ENCODE peak calls at places on chromosomes 4 and X, in nine cellular contexts. Q is GM23338, E is stomach, U is transverse colon, Z is sigmoid colon, B is endothelial cell of umbilical vein, I is H1, K is spleen, F is GM12891. T is an unnamed sample.

GRCh38 chr4:182143822-182144620 is 99.2 kb upstream of the TENM3 start:
- DNase-seq in Q (peak), E (no peak), U (peak), Z (no peak), B (no peak), I (no peak), K (no peak), F (no peak), T (no peak)

GRCh38 chr4:89299153-89299789 is 8.3 kb downstream of the GPRIN3 start:
- DNase-seq in Q (no peak), E (no peak), U (no peak), Z (no peak), B (no peak), I (no peak), K (no peak), F (no peak), T (no peak)

GRCh38 chr4:156291317-156291716 is 337.7 kb upstream of the CTSO start:
- DNase-seq in Q (no peak), E (no peak), U (no peak), Z (no peak), B (no peak), I (no peak), K (no peak), F (no peak), T (no peak)

GRCh38 chr4:37381040-37381668 is 136.6 kb downstream of the NWD2 start:
- DNase-seq in Q (peak), E (no peak), U (no peak), Z (no peak), B (no peak), I (no peak), K (no peak), F (no peak), T (no peak)

GRCh38 chrX:110803506-110803905 is 7.9 kb upstream of the CHRDL1 start:
- DNase-seq in Q (no peak), E (no peak), U (no peak), Z (no peak), B (no peak), I (no peak), K (no peak), F (no peak), T (no peak)

GRCh38 chr4:75698162-75698962 is 25.2 kb upstream of the G3BP2 start:
- DNase-seq in Q (peak), E (no peak), U (no peak), Z (no peak), B (no peak), I (no peak), K (no peak), F (no peak), T (no peak)

GRCh38 chrX:7941390-7942042 is 14.3 kb upstream of the PNPLA4 start:
- DNase-seq in Q (peak), E (no peak), U (peak), Z (no peak), B (peak), I (no peak), K (no peak), F (no peak), T (no peak)

GRCh38 chrX:288561-288991 is 7.4 kb downstream of the PLCXD1 start:
- DNase-seq in Q (no peak), E (no peak), U (no peak), Z (peak), B (no peak), I (no peak), K (peak), F (no peak), T (no peak)

GRCh38 chr4:86414686-86415085 is 54.8 kb upstream of the MAPK10 start:
- DNase-seq in Q (no peak), E (no peak), U (no peak), Z (no peak), B (no peak), I (no peak), K (no peak), F (no peak), T (no peak)

GRCh38 chr4:37928896-37929537 is 31.2 kb upstream of the PTTG2 start:
- DNase-seq in Q (no peak), E (no peak), U (no peak), Z (no peak), B (no peak), I (no peak), K (no peak), F (no peak), T (no peak)

GRCh38 chrX:1423215-1423614 is 29.5 kb downstream of the ASMTL start:
- DNase-seq in Q (no peak), E (no peak), U (no peak), Z (peak), B (no peak), I (no peak), K (peak), F (no peak), T (no peak)

GRCh38 chr4:136562842-136563241 is 969.5 kb downstream of the PCDH18 start:
- DNase-seq in Q (peak), E (no peak), U (no peak), Z (no peak), B (no peak), I (no peak), K (no peak), F (no peak), T (no peak)

GRCh38 chrX:38044682-38045081 is 38.3 kb downstream of the SYTL5 start:
- DNase-seq in Q (no peak), E (no peak), U (no peak), Z (no peak), B (no peak), I (no peak), K (no peak), F (no peak), T (no peak)

GRCh38 chrX:2511326-2511725 is 10.6 kb upstream of the DHRSX start:
- DNase-seq in Q (no peak), E (no peak), U (no peak), Z (no peak), B (no peak), I (no peak), K (no peak), F (no peak), T (no peak)

GRCh38 chr4:87697272-87697671 is 47.2 kb downstream of the DMP1 start:
- DNase-seq in Q (peak), E (no peak), U (no peak), Z (no peak), B (no peak), I (no peak), K (no peak), F (no peak), T (no peak)

GRCh38 chr4:176313596-176314341 is 6.0 kb upstream of the SPCS3 start:
- DNase-seq in Q (no peak), E (no peak), U (no peak), Z (no peak), B (no peak), I (no peak), K (no peak), F (no peak), T (no peak)

GRCh38 chr4:38344929-38345328 is 319.1 kb upstream of the KLF3 start:
- DNase-seq in Q (no peak), E (no peak), U (no peak), Z (no peak), B (no peak), I (no peak), K (no peak), F (no peak), T (no peak)

GRCh38 chr4:83150563-83151330 is 36.2 kb upstream of the PLAC8 start:
- DNase-seq in Q (no peak), E (peak), U (no peak), Z (no peak), B (peak), I (no peak), K (no peak), F (no peak), T (no peak)

GRCh38 chr4:15677507-15677988 is 4.1 kb upstream of the FAM200B start:
- DNase-seq in Q (peak), E (peak), U (peak), Z (no peak), B (peak), I (no peak), K (no peak), F (no peak), T (no peak)

GRCh38 chrX:153445856-153446635 is at the start of gene TREX2:
- DNase-seq in Q (no peak), E (no peak), U (no peak), Z (peak), B (no peak), I (no peak), K (peak), F (no peak), T (no peak)

GRCh38 chrX:153447581-153447960 is 1.7 kb upstream of the TREX2 start:
- DNase-seq in Q (no peak), E (no peak), U (no peak), Z (no peak), B (no peak), I (no peak), K (no peak), F (no peak), T (no peak)

GRCh38 chrX:153445106-153445855 is 575 bp downstream of the TREX2 start:
- DNase-seq in Q (no peak), E (no peak), U (no peak), Z (peak), B (no peak), I (no peak), K (no peak), F (no peak), T (no peak)

GRCh38 chrX:153446950-153447580 is 1.2 kb upstream of the TREX2 start:
- DNase-seq in Q (no peak), E (no peak), U (no peak), Z (peak), B (no peak), I (no peak), K (peak), F (no peak), T (no peak)

GRCh38 chrX:153446636-153446936 is 730 bp upstream of the TREX2 start:
- DNase-seq in Q (no peak), E (no peak), U (no peak), Z (peak), B (no peak), I (no peak), K (no peak), F (no peak), T (no peak)
- TF ChIP-seq POLR2AphosphoS5 in Q (no peak), E (no peak), U (no peak), Z (no peak), B (no peak), I (no peak), K (no peak), F (no peak), T (no peak)

GRCh38 chr4:140702096-140702757 is 54.0 kb downstream of the TBC1D9 start:
- DNase-seq in Q (no peak), E (no peak), U (no peak), Z (no peak), B (no peak), I (no peak), K (no peak), F (no peak), T (no peak)
- TF ChIP-seq POLR2AphosphoS5 in Q (no peak), E (no peak), U (no peak), Z (no peak), B (no peak), I (no peak), K (no peak), F (no peak), T (no peak)

GRCh38 chr4:174604198-174604597 is 81.9 kb upstream of the HPGD start:
- DNase-seq in Q (no peak), E (no peak), U (no peak), Z (no peak), B (no peak), I (no peak), K (no peak), F (no peak), T (no peak)
- TF ChIP-seq POLR2AphosphoS5 in Q (no peak), E (peak), U (no peak), Z (no peak), B (no peak), I (no peak), K (no peak), F (no peak), T (no peak)

GRCh38 chrX:24987731-24988130 is 28.0 kb downstream of the ARX start:
- DNase-seq in Q (no peak), E (no peak), U (no peak), Z (no peak), B (no peak), I (no peak), K (no peak), F (no peak), T (no peak)

GRCh38 chrX:24982306-24982965 is 33.3 kb downstream of the ARX start:
- DNase-seq in Q (no peak), E (no peak), U (no peak), Z (no peak), B (no peak), I (no peak), K (no peak), F (no peak), T (no peak)

GRCh38 chrX:24983931-24984330 is 31.8 kb downstream of the ARX start:
- DNase-seq in Q (no peak), E (no peak), U (no peak), Z (no peak), B (no peak), I (no peak), K (no peak), F (no peak), T (no peak)

GRCh38 chrX:24988314-24988713 is 27.5 kb downstream of the ARX start:
- DNase-seq in Q (no peak), E (no peak), U (no peak), Z (no peak), B (no peak), I (no peak), K (no peak), F (no peak), T (no peak)

DNA sequence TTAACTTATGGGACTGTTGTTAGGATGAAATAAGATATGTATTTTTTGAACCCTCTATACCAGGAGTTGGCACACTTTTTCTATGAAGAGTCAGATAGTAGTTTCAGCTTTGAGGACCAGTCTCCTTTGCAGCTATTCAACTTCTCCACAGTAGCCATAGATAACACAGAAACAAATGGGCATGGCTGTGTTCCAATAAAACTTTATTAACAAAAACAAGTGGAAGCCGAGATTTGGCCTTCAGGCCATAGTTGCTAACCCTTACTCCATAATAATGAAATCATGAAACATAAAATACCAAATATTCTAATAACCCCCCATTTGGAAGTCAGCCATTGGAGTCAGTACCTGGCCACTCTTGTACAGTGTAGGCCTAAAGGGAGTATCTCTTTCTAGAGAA is 30.6 kb downstream of the ARX start:
- DNase-seq in Q (no peak), E (no peak), U (no peak), Z (no peak), B (no peak), I (no peak), K (no peak), F (no peak), T (no peak)
- TF ChIP-seq POLR2AphosphoS5 in Q (no peak), E (no peak), U (no peak), Z (no peak), B (no peak), I (no peak), K (no peak), F (no peak), T (no peak)

DNA sequence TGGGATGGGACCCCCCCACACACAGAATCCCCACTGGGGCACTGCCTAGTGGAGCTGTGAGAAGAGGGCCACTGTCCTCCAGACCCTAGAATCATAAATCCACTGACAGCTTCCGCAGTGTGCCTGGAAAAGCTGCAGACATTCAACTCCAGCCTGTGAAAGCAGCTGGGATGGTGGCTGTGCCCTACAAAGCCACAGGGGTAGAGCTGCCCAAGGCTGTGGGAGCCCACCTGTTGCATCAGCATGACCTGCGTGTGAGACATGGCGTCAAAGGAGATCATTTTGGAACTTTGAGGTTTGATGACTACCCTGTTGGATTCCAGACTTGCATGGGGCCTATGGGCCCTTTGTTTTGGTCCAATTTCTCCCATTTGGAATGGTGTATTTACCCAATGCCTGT is 22.3 kb downstream of the AIMP1 start:
- DNase-seq in Q (no peak), E (no peak), U (no peak), Z (no peak), B (no peak), I (no peak), K (no peak), F (no peak), T (no peak)
- TF ChIP-seq POLR2AphosphoS5 in Q (no peak), E (no peak), U (no peak), Z (no peak), B (no peak), I (no peak), K (no peak), F (no peak), T (no peak)

GRCh38 chrX:19772306-19772705 is 115.1 kb downstream of the SH3KBP1 start:
- DNase-seq in Q (peak), E (no peak), U (no peak), Z (no peak), B (peak), I (no peak), K (no peak), F (no peak), T (no peak)

GRCh38 chrX:19774905-19775304 is 112.5 kb downstream of the SH3KBP1 start:
- DNase-seq in Q (no peak), E (no peak), U (no peak), Z (no peak), B (no peak), I (no peak), K (no peak), F (no peak), T (no peak)

GRCh38 chrX:19775830-19776498 is 111.4 kb downstream of the SH3KBP1 start:
- DNase-seq in Q (no peak), E (no peak), U (no peak), Z (no peak), B (no peak), I (no peak), K (no peak), F (no peak), T (no peak)

GRCh38 chrX:19772759-19773623 is 114.4 kb downstream of the SH3KBP1 start:
- DNase-seq in Q (no peak), E (no peak), U (no peak), Z (no peak), B (peak), I (no peak), K (no peak), F (no peak), T (no peak)

DNA sequence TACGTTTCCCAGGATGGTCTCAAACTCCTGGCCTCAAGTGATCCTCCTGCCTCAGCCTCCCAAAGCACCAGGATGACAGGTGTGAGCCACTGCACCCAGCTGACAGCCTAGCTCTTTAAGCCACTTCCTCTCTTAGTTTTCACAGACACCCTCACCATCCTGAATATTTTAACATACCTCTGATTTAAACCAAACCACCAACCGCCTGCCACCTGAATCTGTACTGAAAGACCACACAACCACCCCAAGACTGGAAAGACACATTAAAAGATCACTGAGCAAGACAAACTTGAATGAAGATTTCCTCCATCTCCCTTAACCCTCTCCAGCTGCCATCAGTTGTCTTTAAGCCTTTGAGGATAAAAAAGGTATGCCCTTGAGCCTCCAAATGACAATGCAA is 110.6 kb downstream of the SH3KBP1 start:
- DNase-seq in Q (no peak), E (no peak), U (no peak), Z (no peak), B (no peak), I (no peak), K (no peak), F (no peak), T (no peak)
- TF ChIP-seq POLR2AphosphoS5 in Q (no peak), E (no peak), U (no peak), Z (no peak), B (no peak), I (no peak), K (no peak), F (no peak), T (no peak)

GRCh38 chrX:107721966-107722707 is 53.5 kb downstream of the TSC22D3 start:
- DNase-seq in Q (no peak), E (no peak), U (no peak), Z (no peak), B (no peak), I (no peak), K (peak), F (no peak), T (no peak)
- TF ChIP-seq POLR2AphosphoS5 in Q (no peak), E (no peak), U (no peak), Z (no peak), B (no peak), I (no peak), K (no peak), F (no peak), T (no peak)

GRCh38 chr4:73438048-73438447 is 2.0 kb downstream of the AFP start:
- DNase-seq in Q (no peak), E (no peak), U (no peak), Z (no peak), B (no peak), I (no peak), K (no peak), F (no peak), T (no peak)

GRCh38 chr4:73437558-73437956 is 1.5 kb downstream of the AFP start:
- DNase-seq in Q (no peak), E (no peak), U (no peak), Z (no peak), B (no peak), I (no peak), K (no peak), F (no peak), T (no peak)

GRCh38 chr4:73438582-73439215 is 2.7 kb downstream of the AFP start:
- DNase-seq in Q (no peak), E (no peak), U (no peak), Z (no peak), B (no peak), I (no peak), K (no peak), F (no peak), T (no peak)

GRCh38 chr4:73435984-73436383 is at the start of gene AFP:
- DNase-seq in Q (no peak), E (no peak), U (no peak), Z (no peak), B (no peak), I (no peak), K (no peak), F (no peak), T (no peak)

DNA sequence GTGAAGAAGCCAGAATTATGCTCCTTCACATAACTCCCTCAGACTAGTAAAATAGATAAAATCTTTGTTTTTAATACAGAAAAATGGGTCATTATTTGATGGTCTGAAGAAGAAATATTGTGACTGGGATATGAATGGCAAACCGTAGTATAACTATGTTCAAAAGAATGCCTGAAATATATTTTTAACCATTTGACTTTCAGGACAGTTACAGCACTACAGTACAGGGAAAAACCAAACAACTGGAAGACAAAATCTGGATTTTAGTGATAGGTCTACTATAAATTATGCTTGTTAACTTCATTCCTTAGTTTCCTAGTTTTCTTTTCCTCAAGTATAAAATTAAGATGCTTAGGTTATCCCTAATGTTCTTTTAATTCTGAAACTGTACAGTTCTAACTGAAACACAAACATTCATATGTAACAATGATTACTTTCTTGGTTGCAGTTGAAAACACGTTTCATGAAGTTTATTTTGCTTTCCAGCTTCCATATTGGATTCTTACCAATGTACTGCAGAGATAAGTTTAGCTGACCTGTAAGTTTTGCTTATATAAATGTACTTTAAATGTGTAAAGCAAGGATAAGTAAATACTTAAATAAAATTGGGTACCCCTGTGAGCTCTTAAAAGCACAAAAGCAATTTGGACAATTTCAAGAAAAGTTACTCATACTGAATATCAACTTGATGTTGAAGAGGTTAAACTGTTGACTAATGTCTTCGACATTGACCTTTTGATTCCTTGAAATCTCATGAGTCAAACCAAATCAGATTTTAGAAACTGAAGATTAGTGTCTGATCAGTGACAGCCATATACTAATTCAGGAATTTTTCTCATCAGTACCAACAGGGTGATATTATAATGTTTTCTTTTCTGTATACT is 895 bp downstream of the AFP start:
- DNase-seq in Q (no peak), E (no peak), U (no peak), Z (no peak), B (no peak), I (no peak), K (no peak), F (no peak), T (no peak)
- TF ChIP-seq POLR2AphosphoS5 in Q (no peak), E (no peak), U (no peak), Z (no peak), B (no peak), I (no peak), K (no peak), F (no peak), T (no peak)